ENCODE peak calls at places on chromosomes 3 and 15, in five cellular contexts. One of them, this sample, is unnamed.

GRCh38 chr3:72448375-72448823 is 399.8 kb downstream of the SHQ1 start:
- DNase-seq in lung: no peak
- DNase-seq in stimulated activated CD4-positive, alpha-beta T cell treated with anti-CD3 and anti-CD28 coated beads, Interleukin-4, amount 100 ng/mL, for 1 hour: no peak
- DNase-seq in cardiac muscle cell: no peak
- DNase-seq in A673: no peak
- DNase-seq in this sample: peak

GRCh38 chr15:92715753-92716152 is 60.2 kb upstream of the FAM174B start:
- DNase-seq in A673: peak
- DNase-seq in lung: no peak
- DNase-seq in stimulated activated CD4-positive, alpha-beta T cell treated with anti-CD3 and anti-CD28 coated beads, Interleukin-4, amount 100 ng/mL, for 1 hour: no peak
- DNase-seq in cardiac muscle cell: peak
- DNase-seq in this sample: peak

GRCh38 chr15:78139564-78139963 is 8.3 kb upstream of the CIB2 start:
- DNase-seq in lung: no peak
- DNase-seq in cardiac muscle cell: no peak
- DNase-seq in A673: no peak
- DNase-seq in stimulated activated CD4-positive, alpha-beta T cell treated with anti-CD3 and anti-CD28 coated beads, Interleukin-4, amount 100 ng/mL, for 1 hour: no peak
- DNase-seq in this sample: no peak

GRCh38 chr15:81282911-81283310 is 41.0 kb downstream of the STARD5 start:
- DNase-seq in cardiac muscle cell: no peak
- DNase-seq in lung: no peak
- DNase-seq in stimulated activated CD4-positive, alpha-beta T cell treated with anti-CD3 and anti-CD28 coated beads, Interleukin-4, amount 100 ng/mL, for 1 hour: no peak
- DNase-seq in A673: no peak
- DNase-seq in this sample: no peak

GRCh38 chr15:85582719-85583089 is 202.3 kb downstream of the AKAP13 start:
- DNase-seq in cardiac muscle cell: peak
- DNase-seq in A673: no peak
- DNase-seq in lung: no peak
- DNase-seq in stimulated activated CD4-positive, alpha-beta T cell treated with anti-CD3 and anti-CD28 coated beads, Interleukin-4, amount 100 ng/mL, for 1 hour: peak
- DNase-seq in this sample: peak

GRCh38 chr3:152617609-152618008 is 217.3 kb upstream of the P2RY1 start:
- DNase-seq in lung: no peak
- DNase-seq in A673: no peak
- DNase-seq in stimulated activated CD4-positive, alpha-beta T cell treated with anti-CD3 and anti-CD28 coated beads, Interleukin-4, amount 100 ng/mL, for 1 hour: no peak
- DNase-seq in cardiac muscle cell: no peak
- DNase-seq in this sample: no peak

GRCh38 chr3:182612332-182612731 is 181.0 kb upstream of the ATP11B start:
- DNase-seq in A673: no peak
- DNase-seq in cardiac muscle cell: no peak
- DNase-seq in lung: no peak
- DNase-seq in stimulated activated CD4-positive, alpha-beta T cell treated with anti-CD3 and anti-CD28 coated beads, Interleukin-4, amount 100 ng/mL, for 1 hour: no peak
- DNase-seq in this sample: no peak

GRCh38 chr3:100165926-100166550 is 51.7 kb upstream of the FILIP1L start:
- DNase-seq in stimulated activated CD4-positive, alpha-beta T cell treated with anti-CD3 and anti-CD28 coated beads, Interleukin-4, amount 100 ng/mL, for 1 hour: no peak
- DNase-seq in lung: no peak
- DNase-seq in cardiac muscle cell: no peak
- DNase-seq in A673: no peak
- DNase-seq in this sample: no peak

GRCh38 chr3:24670871-24671270 is 176.2 kb upstream of the THRB start:
- DNase-seq in stimulated activated CD4-positive, alpha-beta T cell treated with anti-CD3 and anti-CD28 coated beads, Interleukin-4, amount 100 ng/mL, for 1 hour: no peak
- DNase-seq in cardiac muscle cell: no peak
- DNase-seq in lung: no peak
- DNase-seq in A673: no peak
- DNase-seq in this sample: no peak

GRCh38 chr15:41096178-41096577 is 19.9 kb downstream of the INO80 start:
- DNase-seq in cardiac muscle cell: no peak
- DNase-seq in stimulated activated CD4-positive, alpha-beta T cell treated with anti-CD3 and anti-CD28 coated beads, Interleukin-4, amount 100 ng/mL, for 1 hour: no peak
- DNase-seq in A673: no peak
- DNase-seq in lung: no peak
- DNase-seq in this sample: no peak

GRCh38 chr15:26882616-26883365 is 15.9 kb downstream of the GABRA5 start:
- DNase-seq in stimulated activated CD4-positive, alpha-beta T cell treated with anti-CD3 and anti-CD28 coated beads, Interleukin-4, amount 100 ng/mL, for 1 hour: no peak
- DNase-seq in A673: no peak
- DNase-seq in cardiac muscle cell: no peak
- DNase-seq in lung: no peak
- DNase-seq in this sample: no peak

This sample was measured in SJCRH30.